ENCODE peak calls at places on chromosomes 4 and X, in five cellular contexts. X is stomach, K is EL, H is ELR, L is left cardiac atrium. M is an unnamed sample.

GRCh38 chr4:126890994-126891393 is 741.8 kb upstream of the INTU start:
- DNase-seq in H (no peak), X (no peak), K (peak), L (no peak), M (peak)

GRCh38 chr4:58514299-58514698 is 1404.1 kb upstream of the IGFBP7 start:
- DNase-seq in X (no peak), H (no peak), L (no peak), K (no peak), M (no peak)

GRCh38 chr4:182560358-182560757 is 317.2 kb downstream of the TENM3 start:
- DNase-seq in H (peak), X (no peak), K (peak), L (no peak), M (no peak)

GRCh38 chrX:19643203-19643602 is 127.9 kb upstream of the MAP3K15 start:
- DNase-seq in K (no peak), H (no peak), X (no peak), L (no peak), M (no peak)

GRCh38 chr4:830776-831482 is 5.0 kb upstream of the CPLX1 start:
- DNase-seq in K (no peak), X (no peak), L (no peak), H (no peak), M (no peak)

GRCh38 chrX:105564536-105564935 is 257.8 kb upstream of the NRK start:
- DNase-seq in K (peak), L (no peak), X (no peak), H (peak), M (no peak)

GRCh38 chrX:39504850-39505259 is 592.9 kb downstream of the BCOR start:
- DNase-seq in H (no peak), K (peak), L (no peak), X (no peak), M (no peak)

GRCh38 chrX:6203462-6204215 is 25.0 kb downstream of the NLGN4X start:
- DNase-seq in H (no peak), L (no peak), X (no peak), K (no peak), M (no peak)

GRCh38 chrX:1468250-1468772 is 15.6 kb upstream of the ASMTL start:
- DNase-seq in L (no peak), X (peak), H (peak), K (peak), M (peak)

GRCh38 chrX:151538190-151539122 is 25.0 kb upstream of the PASD1 start:
- DNase-seq in X (no peak), H (no peak), K (no peak), L (no peak), M (peak)

GRCh38 chr4:77579406-77580076 is 26.1 kb upstream of the CXCL13 start:
- DNase-seq in X (no peak), H (peak), L (no peak), K (peak), M (peak)

GRCh38 chrX:2766921-2767320 is 15.1 kb downstream of the XG start:
- DNase-seq in L (no peak), X (no peak), H (no peak), K (no peak), M (peak)

GRCh38 chr4:2432991-2433530 is 14.3 kb downstream of the CFAP99 start:
- DNase-seq in K (peak), X (no peak), H (peak), L (no peak), M (peak)

GRCh38 chr4:122733805-122734155 is 1.3 kb downstream of the BBS12 start:
- DNase-seq in L (no peak), X (no peak), K (no peak), H (no peak), M (no peak)

GRCh38 chrX:18855919-18856644 is 127.8 kb downstream of the PHKA2 start:
- DNase-seq in H (peak), K (no peak), X (no peak), L (no peak), M (peak)

GRCh38 chrX:49879656-49880277 is 483 bp downstream of the USP27X start:
- DNase-seq in H (peak), X (no peak), K (peak), L (no peak), M (peak)

GRCh38 chrX:109252789-109253188 is 229.1 kb downstream of the GUCY2F start:
- DNase-seq in K (no peak), X (no peak), H (no peak), L (no peak), M (no peak)

M was measured in GM23248.